ENCODE peak calls at places on chromosomes 16 and 17, in five cellular contexts. O is CD8-positive, alpha-beta T cell; T is left ventricle myocardium inferior; P is uterus; M is DND-41. V is an unnamed sample.

GRCh38 chr16:83808573-83809014 is 816 bp downstream of the HSBP1 start:
- DNase-seq in O (no peak), T (no peak), P (no peak), M (no peak), V (no peak)

GRCh38 chr17:82096709-82097186 is 1.3 kb downstream of the FASN start:
- DNase-seq in O (no peak), T (no peak), P (no peak), M (no peak), V (peak; percentile 10)

GRCh38 chr16:63890072-63890471 is 1231.8 kb downstream of the CDH11 start:
- DNase-seq in O (no peak), T (no peak), P (no peak), M (no peak), V (no peak)

GRCh38 chr16:1105888-1106620 is 10.0 kb upstream of the C1QTNF8 start:
- DNase-seq in O (peak; percentile 52), T (peak; percentile 47), P (peak; percentile 72), M (peak; percentile 40), V (peak; percentile 43)

GRCh38 chr16:17367034-17367433 is 103.7 kb downstream of the XYLT1 start:
- DNase-seq in O (no peak), T (no peak), P (no peak), M (no peak), V (no peak)

GRCh38 chr17:42249681-42250446 is 26.3 kb downstream of the STAT5B start:
- DNase-seq in O (peak; percentile 49), T (no peak), P (no peak), M (no peak), V (peak; percentile 67)

GRCh38 chr17:28125530-28126382 is 83.3 kb downstream of the NLK start:
- DNase-seq in O (no peak), T (no peak), P (no peak), M (no peak), V (no peak)

GRCh38 chr17:32503251-32504165 is 16.7 kb downstream of the CDK5R1 start:
- DNase-seq in O (peak; percentile 36), T (no peak), P (no peak), M (peak; percentile 82), V (peak; percentile 97)

GRCh38 chr16:86072328-86073102 is 173.6 kb downstream of the IRF8 start:
- DNase-seq in O (peak; percentile 22), T (peak; percentile 62), P (peak; percentile 65), M (peak; percentile 49), V (peak; percentile 66)

GRCh38 chr16:19698480-19699465 is 19.3 kb downstream of the KNOP1 start:
- DNase-seq in O (no peak), T (no peak), P (no peak), M (no peak), V (no peak)

GRCh38 chr17:68777856-68778694 is 176.9 kb upstream of the FAM20A start:
- DNase-seq in O (no peak), T (no peak), P (no peak), M (no peak), V (no peak)

GRCh38 chr17:28828294-28829040 is 14.1 kb downstream of the FAM222B start:
- DNase-seq in O (no peak), T (no peak), P (no peak), M (no peak), V (no peak)

GRCh38 chr17:17052462-17053221 is 10.4 kb downstream of the MPRIP start:
- DNase-seq in O (no peak), T (no peak), P (peak; percentile 13), M (no peak), V (no peak)

GRCh38 chr17:48841395-48841831 is 10.6 kb downstream of the CALCOCO2 start:
- DNase-seq in O (no peak), T (no peak), P (no peak), M (peak; percentile 52), V (peak; percentile 86)

GRCh38 chr17:2192367-2193028 is 111.1 kb downstream of the SMG6 start:
- DNase-seq in O (peak; percentile 66), T (no peak), P (no peak), M (peak; percentile 92), V (peak; percentile 87)

GRCh38 chr17:68101992-68102758 is 66.6 kb downstream of the KPNA2 start:
- DNase-seq in O (peak; percentile 37), T (no peak), P (no peak), M (peak; percentile 32), V (peak; percentile 9)

GRCh38 chr17:81466564-81467472 is 45.8 kb downstream of the ACTG1 start:
- DNase-seq in O (no peak), T (no peak), P (no peak), M (no peak), V (no peak)

GRCh38 chr17:53724726-53725125 is 98.0 kb upstream of the KIF2B start:
- DNase-seq in O (no peak), T (no peak), P (no peak), M (no peak), V (no peak)

GRCh38 chr16:57618306-57619132 is 9.9 kb upstream of the ADGRG1 start:
- DNase-seq in O (no peak), T (no peak), P (no peak), M (no peak), V (no peak)

GRCh38 chr16:3819175-3819527 is 61.4 kb downstream of the CREBBP start:
- DNase-seq in O (no peak), T (no peak), P (no peak), M (no peak), V (no peak)
- H3K4me3 ChIP-seq in O (no peak overlapping the region), T (no peak overlapping the region), P (no peak overlapping the region), M (no peak overlapping the region), V (no peak overlapping the region)

DNA sequence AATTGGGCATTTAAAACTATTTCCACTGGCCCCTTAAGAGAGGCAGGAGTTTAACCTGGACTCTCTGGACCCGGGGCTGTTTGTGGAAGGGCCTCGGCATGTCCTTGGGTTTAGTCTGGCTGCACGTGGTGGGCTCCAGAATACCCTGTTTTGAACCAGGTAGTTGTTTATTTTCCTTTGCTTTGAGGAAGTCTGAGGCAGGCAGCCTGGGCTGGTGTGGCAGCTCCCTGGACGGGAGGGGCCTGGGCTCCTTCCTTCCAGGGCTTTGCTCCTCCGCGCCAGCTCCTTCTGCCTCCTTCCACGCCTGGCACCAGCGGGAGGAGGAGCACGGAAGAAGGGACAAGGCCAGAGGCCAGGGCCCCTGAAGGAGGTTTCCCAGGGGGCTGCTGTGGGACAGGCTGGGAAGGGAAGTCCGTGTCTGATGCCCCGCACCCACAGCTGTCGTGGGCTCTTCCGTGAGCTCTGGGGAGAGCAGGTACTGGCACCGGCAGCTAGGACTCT is 15.5 kb downstream of the BANP start:
- DNase-seq in O (no peak), T (no peak), P (no peak), M (no peak), V (no peak)
- TF ChIP-seq CTCF in O (no peak), T (no peak), P (no peak), M (no peak), V (no peak)

GRCh38 chr16:68642436-68643064 is 2.6 kb upstream of the CDH3 start:
- DNase-seq in O (no peak), T (no peak), P (peak; percentile 42), M (no peak), V (no peak)

GRCh38 chr16:68643847-68644246 is 1.3 kb upstream of the CDH3 start:
- DNase-seq in O (no peak), T (no peak), P (no peak), M (no peak), V (no peak)

GRCh38 chr16:68643227-68643626 is 1.9 kb upstream of the CDH3 start:
- DNase-seq in O (no peak), T (no peak), P (no peak), M (no peak), V (no peak)

GRCh38 chr16:68642047-68642435 is 3.1 kb upstream of the CDH3 start:
- DNase-seq in O (no peak), T (no peak), P (no peak), M (no peak), V (no peak)

GRCh38 chr16:68640972-68641371 is 4.1 kb upstream of the CDH3 start:
- DNase-seq in O (no peak), T (no peak), P (no peak), M (no peak), V (no peak)
- H3K4me3 ChIP-seq in O (no peak overlapping the region), T (no peak overlapping the region), P (no peak overlapping the region), M (no peak overlapping the region), V (no peak overlapping the region)

GRCh38 chr16:54957403-54957802 is 26.7 kb downstream of the IRX5 start:
- DNase-seq in O (no peak), T (no peak), P (no peak), M (peak; percentile 69), V (peak; percentile 41)
- TF ChIP-seq CTCF in O (no peak), T (peak; percentile 52), P (no peak), M (peak; percentile 75), V (peak; percentile 51)

DNA sequence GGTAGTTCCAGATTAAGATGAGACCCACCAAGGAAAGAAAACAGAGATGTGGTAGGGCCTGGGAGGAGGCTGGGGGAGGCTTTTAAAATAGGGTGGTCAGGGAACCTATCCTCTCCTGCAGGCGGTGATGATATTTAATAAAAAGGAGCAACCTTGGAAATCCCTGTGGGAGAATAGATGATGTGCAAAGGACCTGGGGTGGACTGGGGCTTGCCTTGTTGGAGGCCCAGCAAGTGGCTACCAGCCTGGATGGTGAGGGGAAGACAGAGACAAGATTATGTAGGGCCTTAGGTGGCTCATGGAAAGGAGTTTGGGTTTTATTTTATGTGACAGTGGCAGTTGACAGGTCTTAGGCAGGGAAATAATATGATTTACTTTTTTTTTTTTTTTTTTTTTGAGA is 1.8 kb downstream of the POLR3E start:
- DNase-seq in O (no peak), T (no peak), P (no peak), M (no peak), V (no peak)
- H3K4me3 ChIP-seq in O (peak overlapping the region; percentile 94), T (peak overlapping the region; percentile 95), P (no peak overlapping the region), M (no peak overlapping the region), V (peak overlapping the region; percentile 66)

GRCh38 chr16:69744363-69745231 is 10.1 kb downstream of the NOB1 start:
- DNase-seq in O (no peak), T (no peak), P (no peak), M (no peak), V (no peak)

GRCh38 chr16:69747115-69747514 is 7.6 kb downstream of the NOB1 start:
- DNase-seq in O (no peak), T (no peak), P (no peak), M (no peak), V (no peak)

GRCh38 chr16:69745959-69746358 is 8.8 kb downstream of the NOB1 start:
- DNase-seq in O (no peak), T (no peak), P (no peak), M (no peak), V (no peak)

GRCh38 chr16:69741951-69742904 is 12.5 kb downstream of the NOB1 start:
- DNase-seq in O (no peak), T (peak; percentile 83), P (peak; percentile 69), M (no peak), V (no peak)

DNA sequence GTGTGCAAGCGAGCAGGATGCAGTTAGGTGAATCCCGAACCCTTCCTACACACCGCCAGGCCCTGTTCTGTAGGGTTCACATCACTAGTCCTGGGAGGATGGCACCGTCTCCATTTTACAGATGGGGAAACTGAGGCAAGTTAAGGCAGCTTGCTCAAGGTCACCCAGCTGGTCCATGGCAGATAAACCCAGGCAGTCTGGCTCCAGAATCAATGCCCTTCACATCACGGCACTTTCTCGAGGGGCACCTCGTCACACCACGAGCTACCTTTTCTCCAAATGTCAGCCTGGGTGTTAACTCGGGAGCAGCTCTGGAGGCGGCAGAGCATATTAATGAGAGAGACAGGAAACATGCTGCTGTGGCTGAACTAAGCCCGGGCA is 9.5 kb downstream of the NOB1 start:
- DNase-seq in O (no peak), T (no peak), P (no peak), M (no peak), V (no peak)
- TF ChIP-seq CTCF in O (no peak), T (no peak), P (no peak), M (no peak), V (no peak)

V was measured in GM12865.